ENCODE peak calls at places on chromosomes 2 and 18, in seven cellular contexts. T is cardiac muscle cell, P is pancreas, M is IMR-90, J is H7, D is astrocyte, I is HepG2. X is an unnamed sample. For H3K36me3, the result is how much of the 10 kb centered on the place peaks cover.

GRCh38 chr2:167853717-167854116 is 393.7 kb downstream of the STK39 start:
- DNase-seq in T (no peak), P (no peak), M (no peak), J (no peak), D (no peak), I (no peak), X (no peak)

GRCh38 chr2:239312081-239312501 is 88.7 kb downstream of the HDAC4 start:
- DNase-seq in T (no peak), P (peak), M (no peak), J (no peak), D (no peak), I (no peak), X (no peak)

GRCh38 chr2:113876503-113877387 is 13.1 kb upstream of the ACTR3 start:
- DNase-seq in T (no peak), P (peak), M (no peak), J (peak), D (peak), I (peak), X (peak)

GRCh38 chr18:80175451-80176235 is 66.6 kb downstream of the ADNP2 start:
- DNase-seq in T (no peak), P (no peak), M (no peak), J (no peak), D (peak), I (no peak), X (no peak)

GRCh38 chr2:63776382-63776781 is 65.3 kb upstream of the UGP2 start:
- DNase-seq in T (no peak), P (no peak), M (no peak), J (no peak), D (no peak), I (peak), X (no peak)

GRCh38 chr2:17583166-17583565 is 42.7 kb downstream of the VSNL1 start:
- DNase-seq in T (no peak), P (no peak), M (no peak), J (no peak), D (peak), I (no peak), X (peak)

GRCh38 chr18:45291616-45292612 is 323.4 kb upstream of the SLC14A2 start:
- DNase-seq in T (no peak), P (no peak), M (no peak), J (no peak), D (peak), I (no peak), X (peak)

GRCh38 chr2:197575987-197576386 is 60.1 kb downstream of the MOB4 start:
- DNase-seq in T (no peak), P (no peak), M (peak), J (no peak), D (peak), I (no peak), X (peak)

GRCh38 chr2:113157897-113158753 is 15.6 kb upstream of the PSD4 start:
- DNase-seq in T (no peak), P (no peak), M (peak), J (no peak), D (peak), I (no peak), X (peak)

GRCh38 chr18:75247601-75248421 is 37.2 kb downstream of the TSHZ1 start:
- DNase-seq in T (no peak), P (no peak), M (peak), J (no peak), D (peak), I (peak), X (peak)

GRCh38 chr18:75035944-75036343 is 173.0 kb downstream of the PTGR3 start:
- DNase-seq in T (no peak), P (no peak), M (peak), J (no peak), D (no peak), I (no peak), X (no peak)

GRCh38 chr2:23132000-23132399 is 253.0 kb upstream of the KLHL29 start:
- DNase-seq in T (no peak), P (no peak), M (no peak), J (no peak), D (no peak), I (no peak), X (no peak)

GRCh38 chr18:3093624-3094354 is 80.8 kb upstream of the LPIN2 start:
- DNase-seq in T (no peak), P (no peak), M (no peak), J (no peak), D (no peak), I (no peak), X (no peak)

GRCh38 chr2:17043173-17043572 is 377.5 kb upstream of the CYRIA start:
- DNase-seq in T (no peak), P (no peak), M (peak), J (no peak), D (peak), I (no peak), X (peak)

GRCh38 chr2:127386764-127387654 is 766 bp downstream of the MAP3K2 start:
- DNase-seq in T (peak), P (peak), M (peak), J (peak), D (peak), I (peak), X (peak)

GRCh38 chr18:12014976-12015696 is 33.8 kb downstream of the IMPA2 start:
- DNase-seq in T (peak), P (no peak), M (no peak), J (no peak), D (no peak), I (no peak), X (no peak)

GRCh38 chr18:28357785-28358401 is 181.0 kb upstream of the CDH2 start:
- DNase-seq in T (peak), P (no peak), M (no peak), J (peak), D (no peak), I (peak), X (peak)

GRCh38 chr18:75478996-75479870 is 51.7 kb upstream of the SMIM21 start:
- DNase-seq in T (peak), P (no peak), M (peak), J (peak), D (peak), I (peak), X (peak)

GRCh38 chr2:35688298-35688697 is 667.3 kb upstream of the CRIM1 start:
- DNase-seq in T (no peak), P (no peak), M (no peak), J (no peak), D (no peak), I (no peak), X (no peak)

GRCh38 chr2:8737571-8738175 is 55.8 kb downstream of the ID2 start:
- DNase-seq in T (no peak), P (no peak), M (peak), J (no peak), D (peak), I (no peak), X (peak)

GRCh38 chr2:108565778-108566375 is 31.6 kb downstream of the LIMS1 start:
- DNase-seq in T (no peak), P (no peak), M (no peak), J (no peak), D (no peak), I (no peak), X (no peak)

GRCh38 chr18:48391863-48392262 is 17.3 kb downstream of the ZBTB7C start:
- DNase-seq in T (no peak), P (no peak), M (no peak), J (no peak), D (no peak), I (no peak), X (no peak)

GRCh38 chr2:230723363-230723762 is 10.7 kb downstream of the CAB39 start:
- DNase-seq in T (no peak), P (no peak), M (no peak), J (peak), D (no peak), I (no peak), X (no peak)

GRCh38 chr2:180322781-180323180 is 315.7 kb upstream of the CWC22 start:
- DNase-seq in T (no peak), P (no peak), M (peak), J (no peak), D (peak), I (no peak), X (peak)

GRCh38 chr18:45268583-45268982 is 346.7 kb upstream of the SLC14A2 start:
- DNase-seq in T (no peak), P (no peak), M (no peak), J (no peak), D (no peak), I (no peak), X (no peak)

GRCh38 chr2:16617282-16618266 is 48.1 kb downstream of the CYRIA start:
- DNase-seq in T (peak), P (no peak), M (peak), J (peak), D (no peak), I (no peak), X (peak)

GRCh38 chr2:98093611-98094010 is 6.6 kb downstream of the VWA3B start:
- DNase-seq in T (no peak), P (no peak), M (no peak), J (no peak), D (no peak), I (no peak), X (no peak)

GRCh38 chr2:122851972-122852531 is 1096.6 kb downstream of the TSN start:
- DNase-seq in T (no peak), P (no peak), M (no peak), J (no peak), D (no peak), I (no peak), X (no peak)

GRCh38 chr2:174120346-174120745 is 128.0 kb downstream of the OLA1 start:
- DNase-seq in T (no peak), P (no peak), M (peak), J (no peak), D (peak), I (peak), X (peak)

GRCh38 chr18:475202-475624 is 25.3 kb downstream of the COLEC12 start:
- DNase-seq in T (peak), P (no peak), M (peak), J (peak), D (peak), I (peak), X (no peak)

GRCh38 chr18:63237911-63238710 is 81.5 kb downstream of the BCL2 start:
- DNase-seq in T (peak), P (no peak), M (peak), J (peak), D (peak), I (peak), X (peak)

GRCh38 chr2:142058149-142058548 is 72.7 kb downstream of the LRP1B start:
- DNase-seq in T (no peak), P (no peak), M (no peak), J (no peak), D (no peak), I (no peak), X (no peak)

GRCh38 chr18:34976534-34976898 is 64.7 kb upstream of the MAPRE2 start:
- DNase-seq in T (no peak), P (no peak), M (no peak), J (no peak), D (no peak), I (no peak), X (no peak)

GRCh38 chr2:45736757-45737704 is 85.6 kb downstream of the PRKCE start:
- DNase-seq in T (no peak), P (peak), M (peak), J (no peak), D (peak), I (no peak), X (no peak)

GRCh38 chr2:142757111-142757510 is 120.4 kb upstream of the KYNU start:
- DNase-seq in T (no peak), P (no peak), M (no peak), J (no peak), D (no peak), I (no peak), X (no peak)

GRCh38 chr2:194819367-194819766 is 837.7 kb upstream of the SLC39A10 start:
- DNase-seq in T (peak), P (no peak), M (no peak), J (no peak), D (no peak), I (no peak), X (peak)

GRCh38 chr2:120803085-120803484 is 67.4 kb downstream of the GLI2 start:
- DNase-seq in T (no peak), P (no peak), M (no peak), J (no peak), D (no peak), I (no peak), X (no peak)

GRCh38 chr2:84704505-84705244 is 176.2 kb downstream of the TRABD2A start:
- DNase-seq in T (no peak), P (no peak), M (peak), J (no peak), D (no peak), I (no peak), X (no peak)

GRCh38 chr2:45494275-45494977 is 116.6 kb downstream of the SRBD1 start:
- DNase-seq in T (peak), P (no peak), M (peak), J (peak), D (peak), I (peak), X (peak)

GRCh38 chr2:110732422-110733413 is at the start of gene ACOXL:
- DNase-seq in T (no peak), P (peak), M (no peak), J (peak), D (no peak), I (no peak), X (peak)

GRCh38 chr2:96825057-96825456 is 9.0 kb downstream of the CNNM3 start:
- DNase-seq in T (no peak), P (no peak), M (no peak), J (no peak), D (no peak), I (no peak), X (no peak)
- H3K36me3 ChIP-seq in T (under half), P (under half), M (under half), J (under half), D (under half), I (half or more), X (under half)

DNA sequence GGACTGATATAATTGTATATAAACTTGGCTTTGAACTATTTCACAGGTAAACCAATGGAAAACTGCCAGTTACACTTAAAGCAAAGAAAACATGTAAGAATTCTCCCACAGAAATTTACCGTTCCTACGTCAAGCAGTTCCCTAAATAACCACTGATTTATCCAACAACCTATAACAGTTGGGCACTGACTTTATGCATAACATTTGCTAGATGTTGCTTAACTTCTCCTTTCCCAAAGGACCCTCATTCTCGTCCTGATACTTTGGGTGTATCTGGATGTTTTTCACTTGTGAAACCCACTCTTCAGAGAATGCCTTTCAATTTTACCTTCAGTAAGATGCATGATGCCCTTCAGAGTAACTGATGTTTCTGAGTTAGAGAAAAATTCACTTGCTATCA is 43.8 kb downstream of the STAT1 start:
- DNase-seq in T (no peak), P (no peak), M (no peak), J (no peak), D (no peak), I (no peak), X (no peak)
- H3K36me3 ChIP-seq in T (under half), P (under half), M (under half), J (under half), D (half or more), I (half or more), X (under half)

DNA sequence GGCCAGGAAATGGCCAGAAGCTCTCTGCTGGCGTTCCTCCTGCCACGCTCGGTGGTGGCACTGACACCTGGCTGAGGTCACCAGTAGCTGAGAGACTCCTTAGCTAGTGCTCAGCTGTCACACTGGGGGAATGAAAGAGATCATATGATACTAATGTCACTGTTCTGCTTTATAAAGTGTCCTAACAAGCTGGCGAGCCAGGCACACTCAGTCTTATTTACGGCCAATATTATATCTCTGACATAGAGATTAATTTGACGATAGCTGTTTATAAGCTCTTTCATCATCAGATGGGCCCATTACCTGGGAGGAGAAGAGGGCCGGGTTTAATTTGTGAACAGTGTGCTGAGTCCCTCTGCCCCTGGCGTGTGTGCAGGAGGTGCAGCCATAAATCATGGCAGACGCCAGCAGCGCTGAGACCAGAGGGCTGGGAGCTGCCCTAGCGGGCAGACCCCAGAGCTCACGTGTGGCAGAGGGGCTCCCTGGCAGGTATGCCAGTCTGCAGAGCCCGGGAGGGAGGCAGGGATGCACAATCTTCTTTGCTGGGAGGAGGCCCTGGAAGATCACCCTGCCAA is 246.5 kb downstream of the HAUS1 start:
- DNase-seq in T (no peak), P (no peak), M (no peak), J (no peak), D (no peak), I (no peak), X (no peak)
- H3K36me3 ChIP-seq in T (under half), P (under half), M (under half), J (under half), D (under half), I (under half), X (under half)

GRCh38 chr2:233964581-233964980 is 47.4 kb downstream of the TRPM8 start:
- DNase-seq in T (no peak), P (no peak), M (no peak), J (no peak), D (peak), I (no peak), X (no peak)
- H3K36me3 ChIP-seq in T (under half), P (under half), M (under half), J (under half), D (under half), I (under half), X (under half)

GRCh38 chr2:241173557-241173956 is 14.9 kb upstream of the ANO7 start:
- DNase-seq in T (no peak), P (no peak), M (no peak), J (no peak), D (no peak), I (no peak), X (no peak)
- H3K36me3 ChIP-seq in T (under half), P (under half), M (under half), J (under half), D (under half), I (under half), X (under half)

GRCh38 chr2:135875491-135876065 is 665 bp downstream of the MCM6 start:
- DNase-seq in T (peak), P (peak), M (peak), J (peak), D (peak), I (no peak), X (peak)

GRCh38 chr2:135876066-135876711 is at the start of gene MCM6:
- DNase-seq in T (peak), P (peak), M (peak), J (peak), D (peak), I (peak), X (peak)

GRCh38 chr2:135874966-135875365 is 1.3 kb downstream of the MCM6 start:
- DNase-seq in T (no peak), P (no peak), M (no peak), J (no peak), D (no peak), I (no peak), X (no peak)

GRCh38 chr2:135870571-135870970 is 5.7 kb downstream of the MCM6 start:
- DNase-seq in T (no peak), P (no peak), M (no peak), J (no peak), D (no peak), I (no peak), X (no peak)
- H3K36me3 ChIP-seq in T (under half), P (under half), M (under half), J (under half), D (under half), I (under half), X (under half)

GRCh38 chr2:47026738-47027531 is 111.3 kb upstream of the MCFD2 start:
- DNase-seq in T (no peak), P (no peak), M (no peak), J (no peak), D (no peak), I (no peak), X (peak)
- H3K36me3 ChIP-seq in T (under half), P (half or more), M (half or more), J (under half), D (under half), I (half or more), X (under half)

GRCh38 chr18:51048190-51048589 is 18.2 kb downstream of the SMAD4 start:
- DNase-seq in T (no peak), P (no peak), M (no peak), J (no peak), D (no peak), I (no peak), X (no peak)

GRCh38 chr18:51049137-51049536 is 19.1 kb downstream of the SMAD4 start:
- DNase-seq in T (no peak), P (no peak), M (no peak), J (no peak), D (no peak), I (no peak), X (no peak)

GRCh38 chr18:51051105-51051712 is 21.2 kb downstream of the SMAD4 start:
- DNase-seq in T (peak), P (no peak), M (peak), J (peak), D (no peak), I (peak), X (peak)

GRCh38 chr18:51054764-51055163 is 24.8 kb downstream of the SMAD4 start:
- DNase-seq in T (no peak), P (no peak), M (peak), J (no peak), D (peak), I (no peak), X (no peak)

GRCh38 chr18:51053822-51054221 is 23.8 kb downstream of the SMAD4 start:
- DNase-seq in T (no peak), P (no peak), M (no peak), J (no peak), D (no peak), I (no peak), X (no peak)
- H3K36me3 ChIP-seq in T (under half), P (under half), M (under half), J (under half), D (under half), I (under half), X (under half)

GRCh38 chr2:105387225-105387624 is 11.6 kb downstream of the FHL2 start:
- DNase-seq in T (no peak), P (no peak), M (no peak), J (no peak), D (no peak), I (no peak), X (peak)
- H3K36me3 ChIP-seq in T (half or more), P (under half), M (half or more), J (under half), D (half or more), I (under half), X (under half)